ENCODE peak calls at places on chromosomes 5 and 9, in eight cellular contexts. K is tibial nerve, S is transverse colon, M is A673, J is uterus, G is mammary epithelial cell, I is H9, T is ascending aorta. C is an unnamed sample. For H3K4me1, the result is how much of the 10 kb centered on the place peaks cover.

GRCh38 chr9:20041717-20042116 is 252.9 kb upstream of the SLC24A2 start:
- DNase-seq in S (no peak), G (no peak), J (no peak), M (peak), I (no peak), T (no peak), K (no peak), C (no peak)

GRCh38 chr5:112848116-112848811 is 12.8 kb upstream of the SRP19 start:
- DNase-seq in K (peak), M (peak), T (no peak), S (no peak), J (no peak), G (peak), I (peak), C (no peak)

GRCh38 chr5:110768138-110768845 is 29.5 kb downstream of the SLC25A46 start:
- DNase-seq in M (no peak), I (no peak), G (no peak), K (no peak), J (no peak), T (no peak), S (no peak), C (no peak)

GRCh38 chr5:55176176-55176818 is 3.3 kb upstream of the CDC20B start:
- DNase-seq in I (peak), G (peak), T (no peak), S (peak), K (no peak), M (peak), J (no peak), C (peak)

GRCh38 chr5:127833999-127834953 is 131.1 kb downstream of the CCDC192 start:
- DNase-seq in G (no peak), K (no peak), S (no peak), J (no peak), T (no peak), I (no peak), M (no peak), C (peak)

GRCh38 chr5:147740864-147741263 is 41.7 kb downstream of the JAKMIP2 start:
- DNase-seq in G (no peak), S (no peak), K (no peak), M (no peak), I (no peak), J (no peak), T (no peak), C (no peak)

GRCh38 chr5:4563400-4563799 is 576.7 kb upstream of the ADAMTS16 start:
- DNase-seq in G (peak), T (no peak), J (no peak), K (no peak), M (no peak), I (peak), S (no peak), C (no peak)

GRCh38 chr9:108756746-108757490 is 98.9 kb downstream of the ACTL7B start:
- DNase-seq in J (no peak), T (no peak), M (peak), I (no peak), K (no peak), S (no peak), G (peak), C (no peak)

GRCh38 chr9:106218427-106218826 is 524.1 kb downstream of the TMEM38B start:
- DNase-seq in S (no peak), I (no peak), G (no peak), T (no peak), M (no peak), J (no peak), K (no peak), C (no peak)

DNA sequence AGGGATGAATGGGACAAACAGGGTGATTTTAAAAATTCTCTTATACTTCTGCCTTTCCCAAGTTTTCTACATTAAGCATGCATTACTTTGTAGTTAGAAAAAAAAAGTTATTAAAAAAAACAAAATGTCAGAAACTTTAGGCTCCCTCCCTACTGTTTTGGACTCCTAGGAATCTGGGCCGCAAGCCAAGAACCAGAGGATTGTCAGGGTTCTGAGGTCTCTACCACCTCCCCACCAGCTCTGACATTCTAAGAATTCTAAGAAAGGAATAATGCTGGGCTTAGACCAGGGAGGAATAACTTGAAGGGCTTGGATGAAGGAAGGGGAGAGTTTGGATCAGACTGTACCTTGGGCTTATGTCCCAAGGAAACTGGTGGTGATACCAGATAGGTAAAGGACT is 1.1 kb upstream of the ARHGEF39 start:
- DNase-seq in G (no peak), M (peak), K (no peak), T (no peak), J (no peak), S (no peak), I (no peak), C (no peak)
- H3K4me1 ChIP-seq in G (under half), M (under half), K (under half), T (under half), J (under half), S (under half), I (under half), C (under half)

DNA sequence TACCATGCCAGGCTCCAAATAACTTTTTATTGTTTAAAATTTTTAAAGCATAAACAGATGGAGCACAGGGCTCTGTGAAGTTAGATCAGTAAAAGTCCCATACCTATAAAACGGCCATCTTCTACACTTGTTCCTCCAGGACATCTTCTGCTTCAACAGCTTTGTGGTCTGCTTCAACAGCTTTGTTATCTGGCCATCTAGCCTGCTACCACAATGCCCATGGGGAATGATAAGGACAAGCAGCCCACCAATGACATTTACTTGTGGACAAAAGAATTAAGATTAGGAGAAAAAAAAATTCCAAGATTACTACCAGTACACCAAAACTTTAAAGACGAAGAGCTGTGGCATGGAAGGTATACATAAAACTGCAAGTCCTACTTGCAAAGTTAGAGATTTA is 2.2 kb upstream of the VPS13A start:
- DNase-seq in K (no peak), M (no peak), I (no peak), G (no peak), S (no peak), T (no peak), J (no peak), C (no peak)
- H3K27ac ChIP-seq in K (no peak), M (no peak), I (no peak), G (no peak), S (no peak), T (no peak), J (no peak), C (no peak)

DNA sequence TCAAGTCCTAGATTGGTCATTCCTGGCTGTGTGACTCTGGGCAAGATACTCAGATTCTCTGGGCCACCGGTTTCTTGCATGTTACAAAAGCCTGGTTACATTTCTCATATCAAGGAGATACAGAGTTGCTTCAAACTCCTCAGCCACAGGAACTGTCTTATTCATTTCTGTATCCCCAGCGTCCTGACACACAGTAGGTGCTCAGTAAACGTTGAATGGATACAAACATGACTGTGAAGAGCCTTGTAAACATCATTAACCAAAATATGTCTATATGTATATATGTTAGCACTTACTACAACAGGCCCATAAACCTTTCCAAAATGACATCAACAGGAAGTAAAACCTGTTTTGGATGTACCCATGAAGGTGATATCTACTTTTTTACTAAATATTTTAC is 1.6 kb downstream of the CLTB start:
- DNase-seq in T (no peak), J (no peak), S (no peak), K (no peak), M (no peak), G (no peak), I (no peak), C (no peak)
- H3K4me1 ChIP-seq in T (under half), J (under half), S (under half), K (under half), M (under half), G (half or more), I (under half), C (under half)

GRCh38 chr5:72556351-72557146 is 49.3 kb upstream of the ZNF366 start:
- DNase-seq in S (peak), M (peak), T (peak), K (peak), I (peak), J (peak), G (no peak), C (peak)
- H3K27ac ChIP-seq in S (peak), M (peak), T (peak), K (peak), I (peak), J (peak), G (peak), C (peak)

GRCh38 chr5:143053780-143054179 is 283.6 kb downstream of the ARHGAP26 start:
- DNase-seq in J (no peak), K (no peak), M (no peak), S (no peak), I (no peak), T (no peak), G (no peak), C (no peak)
- H3K4me1 ChIP-seq in J (under half), K (under half), M (half or more), S (under half), I (under half), T (under half), G (under half), C (under half)

GRCh38 chr9:113431181-113431580 is 20.6 kb downstream of the C9orf43 start:
- DNase-seq in I (no peak), G (no peak), T (no peak), J (no peak), S (no peak), M (no peak), K (no peak), C (no peak)

GRCh38 chr9:113436753-113437515 is 26.4 kb downstream of the C9orf43 start:
- DNase-seq in I (no peak), S (no peak), J (no peak), M (no peak), T (no peak), G (peak), K (no peak), C (peak)
- H3K27ac ChIP-seq in I (no peak), S (no peak), J (no peak), M (no peak), T (no peak), G (no peak), K (no peak), C (peak)

GRCh38 chr9:76897804-76898525 is 7.9 kb downstream of the PRUNE2 start:
- DNase-seq in M (no peak), I (no peak), S (no peak), J (no peak), K (no peak), T (no peak), G (no peak), C (no peak)
- H3K4me1 ChIP-seq in M (under half), I (under half), S (under half), J (under half), K (under half), T (under half), G (under half), C (under half)

GRCh38 chr5:74257645-74258328 is 382.7 kb downstream of the ENC1 start:
- DNase-seq in S (peak), T (peak), G (no peak), K (peak), J (peak), M (no peak), I (no peak), C (no peak)
- H3K27ac ChIP-seq in S (peak), T (peak), G (no peak), K (peak), J (peak), M (no peak), I (no peak), C (no peak)

DNA sequence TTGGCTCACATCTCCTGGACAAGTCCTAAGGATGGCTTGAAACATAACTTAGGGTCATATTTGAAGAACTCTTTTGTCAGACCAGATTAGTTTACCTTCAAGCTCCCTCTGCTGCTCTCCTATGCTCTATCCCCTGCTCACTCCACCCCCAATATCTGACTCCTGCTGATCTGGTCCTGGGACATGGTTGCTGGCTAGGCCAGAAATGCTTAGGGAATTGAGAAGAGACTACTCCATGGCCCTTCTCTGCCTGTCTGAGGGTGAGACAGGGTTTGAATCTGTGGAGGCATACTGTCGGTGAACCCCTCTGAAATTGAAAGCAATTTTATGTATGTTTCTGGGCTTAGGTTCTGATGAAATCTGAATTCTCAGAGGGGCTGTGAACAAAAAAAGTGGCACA is 3.3 kb downstream of the OTULIN start:
- DNase-seq in I (no peak), T (no peak), J (no peak), K (no peak), S (no peak), M (no peak), G (no peak), C (no peak)
- H3K4me1 ChIP-seq in I (under half), T (under half), J (under half), K (under half), S (under half), M (under half), G (half or more), C (under half)

GRCh38 chr9:92147030-92147853 is 32.0 kb upstream of the SPTLC1 start:
- DNase-seq in T (peak), J (peak), G (peak), K (no peak), S (peak), M (no peak), I (peak), C (peak)
- H3K27ac ChIP-seq in T (peak), J (peak), G (peak), K (peak), S (peak), M (no peak), I (no peak), C (peak)

C was measured in SJSA1.